ENCODE peak calls at places on chromosomes 7 and 10, in nine cellular contexts. B, F, X, N, Z, A, H, V and Y are unnamed samples.

GRCh38 chr10:72348282-72348681 is 6.4 kb downstream of the DNAJB12 start:
- DNase-seq in B (no peak), F (no peak), X (no peak), N (no peak), Z (no peak), A (no peak), H (no peak), V (no peak), Y (no peak)

GRCh38 chr7:116354546-116355422 is 144.4 kb downstream of the TES start:
- DNase-seq in B (peak), F (no peak), X (no peak), N (no peak), Z (peak), A (no peak), H (no peak), V (peak), Y (no peak)

GRCh38 chr7:81769891-81770818 is at the start of gene HGF:
- DNase-seq in B (peak), F (no peak), X (peak), N (no peak), Z (peak), A (no peak), H (peak), V (peak), Y (no peak)

GRCh38 chr10:52027055-52027454 is 287.0 kb upstream of the DKK1 start:
- DNase-seq in B (no peak), F (no peak), X (no peak), N (no peak), Z (no peak), A (no peak), H (no peak), V (no peak), Y (no peak)

GRCh38 chr7:29848941-29849340 is 42.6 kb downstream of the WIPF3 start:
- DNase-seq in B (no peak), F (no peak), X (no peak), N (no peak), Z (no peak), A (no peak), H (no peak), V (no peak), Y (no peak)

GRCh38 chr7:43004076-43004475 is 71.9 kb downstream of the MRPL32 start:
- DNase-seq in B (no peak), F (no peak), X (no peak), N (no peak), Z (no peak), A (no peak), H (no peak), V (no peak), Y (no peak)

GRCh38 chr7:139035588-139036353 is at the start of gene ZC3HAV1L:
- DNase-seq in B (no peak), F (peak), X (peak), N (no peak), Z (peak), A (peak), H (peak), V (peak), Y (peak)

GRCh38 chr10:124728071-124728829 is 15.9 kb downstream of the FAM53B start:
- DNase-seq in B (no peak), F (no peak), X (no peak), N (peak), Z (peak), A (no peak), H (no peak), V (peak), Y (no peak)

GRCh38 chr7:139635521-139636240 is 112.2 kb downstream of the CLEC2L start:
- DNase-seq in B (no peak), F (peak), X (no peak), N (no peak), Z (no peak), A (no peak), H (no peak), V (no peak), Y (no peak)

GRCh38 chr7:36198854-36199266 is 45.8 kb downstream of the EEPD1 start:
- DNase-seq in B (no peak), F (no peak), X (no peak), N (no peak), Z (no peak), A (no peak), H (no peak), V (no peak), Y (no peak)

GRCh38 chr7:27898735-27899134 is 158.8 kb downstream of the TAX1BP1 start:
- DNase-seq in B (no peak), F (no peak), X (no peak), N (no peak), Z (no peak), A (no peak), H (no peak), V (no peak), Y (no peak)

GRCh38 chr7:2947381-2947780 is 96.3 kb downstream of the CARD11 start:
- DNase-seq in B (no peak), F (no peak), X (no peak), N (no peak), Z (no peak), A (no peak), H (peak), V (no peak), Y (no peak)

GRCh38 chr10:116774728-116775151 is 32.4 kb upstream of the HSPA12A start:
- DNase-seq in B (no peak), F (no peak), X (no peak), N (no peak), Z (no peak), A (no peak), H (peak), V (no peak), Y (no peak)

GRCh38 chr10:62083413-62083794 is 181.9 kb downstream of the ARID5B start:
- DNase-seq in B (no peak), F (no peak), X (no peak), N (peak), Z (peak), A (no peak), H (no peak), V (no peak), Y (no peak)

GRCh38 chr10:110765513-110766375 is 106.0 kb upstream of the PDCD4 start:
- DNase-seq in B (no peak), F (no peak), X (no peak), N (no peak), Z (no peak), A (no peak), H (no peak), V (no peak), Y (no peak)

GRCh38 chr7:116341222-116341907 is 131.0 kb downstream of the TES start:
- DNase-seq in B (no peak), F (no peak), X (no peak), N (peak), Z (peak), A (no peak), H (no peak), V (no peak), Y (no peak)

GRCh38 chr7:21430575-21430954 is 2.7 kb downstream of the SP4 start:
- DNase-seq in B (no peak), F (no peak), X (no peak), N (no peak), Z (no peak), A (no peak), H (no peak), V (peak), Y (no peak)